ENCODE peak calls at places on chromosome 11, in ten cellular contexts. D, Z, B, A, X, G, U, N, Y and L are unnamed samples.

GRCh38 chr11:109940816-109941215 is 152.4 kb upstream of the ZC3H12C start:
- DNase-seq in D (no peak), Z (no peak), B (no peak), A (peak; percentile 10), X (peak; percentile 86), G (no peak), U (no peak), N (no peak), Y (peak; percentile 93), L (no peak)

GRCh38 chr11:94515398-94515797 is 3.1 kb downstream of the C11orf97 start:
- DNase-seq in D (no peak), Z (no peak), B (no peak), A (no peak), X (no peak), G (no peak), U (no peak), N (no peak), Y (no peak), L (no peak)

GRCh38 chr11:47406896-47407745 is 1.3 kb upstream of the SLC39A13 start:
- DNase-seq in D (no peak), Z (peak; percentile 40), B (no peak), A (peak; percentile 23), X (no peak), G (no peak), U (peak; percentile 70), N (no peak), Y (no peak), L (no peak)

GRCh38 chr11:68682531-68682931 is 1.8 kb upstream of the GAL start:
- DNase-seq in D (no peak), Z (peak; percentile 37), B (no peak), A (no peak), X (no peak), G (no peak), U (peak; percentile 52), N (no peak), Y (no peak), L (no peak)

GRCh38 chr11:46710821-46711269 is 8.2 kb upstream of the F2 start:
- DNase-seq in D (peak; percentile 87), Z (no peak), B (no peak), A (no peak), X (no peak), G (no peak), U (peak; percentile 88), N (peak; percentile 40), Y (peak; percentile 93), L (no peak)

GRCh38 chr11:83436855-83437254 is 150.7 kb upstream of the CCDC90B start:
- DNase-seq in D (no peak), Z (no peak), B (no peak), A (no peak), X (no peak), G (no peak), U (no peak), N (no peak), Y (no peak), L (no peak)

GRCh38 chr11:119434531-119435330 is 11.8 kb upstream of the THY1 start:
- DNase-seq in D (no peak), Z (no peak), B (no peak), A (no peak), X (no peak), G (no peak), U (no peak), N (no peak), Y (no peak), L (no peak)

GRCh38 chr11:12989428-12990242 is 19.5 kb upstream of the RASSF10 start:
- DNase-seq in D (no peak), Z (no peak), B (no peak), A (no peak), X (peak; percentile 41), G (no peak), U (no peak), N (no peak), Y (no peak), L (no peak)

GRCh38 chr11:6627762-6628241 is 8.6 kb upstream of the TPP1 start:
- DNase-seq in D (no peak), Z (no peak), B (no peak), A (no peak), X (no peak), G (no peak), U (no peak), N (no peak), Y (no peak), L (no peak)
- H3K4me3 ChIP-seq in D (no peak overlapping the region), Z (no peak overlapping the region), B (no peak overlapping the region), A (no peak overlapping the region), X (no peak overlapping the region), G (no peak overlapping the region), U (no peak overlapping the region), N (no peak overlapping the region), Y (no peak overlapping the region), L (no peak overlapping the region)

GRCh38 chr11:64401775-64402174 is 42.8 kb downstream of the RPS6KA4 start:
- DNase-seq in D (no peak), Z (no peak), B (no peak), A (no peak), X (no peak), G (no peak), U (no peak), N (no peak), Y (no peak), L (no peak)

GRCh38 chr11:64400667-64401066 is 41.7 kb downstream of the RPS6KA4 start:
- DNase-seq in D (no peak), Z (no peak), B (no peak), A (no peak), X (no peak), G (no peak), U (no peak), N (no peak), Y (no peak), L (no peak)

GRCh38 chr11:64395545-64396078 is 36.6 kb downstream of the RPS6KA4 start:
- DNase-seq in D (no peak), Z (no peak), B (no peak), A (no peak), X (no peak), G (no peak), U (no peak), N (no peak), Y (no peak), L (no peak)

GRCh38 chr11:64396079-64396591 is 37.2 kb downstream of the RPS6KA4 start:
- DNase-seq in D (no peak), Z (no peak), B (no peak), A (peak; percentile 55), X (no peak), G (no peak), U (no peak), N (no peak), Y (no peak), L (no peak)

DNA sequence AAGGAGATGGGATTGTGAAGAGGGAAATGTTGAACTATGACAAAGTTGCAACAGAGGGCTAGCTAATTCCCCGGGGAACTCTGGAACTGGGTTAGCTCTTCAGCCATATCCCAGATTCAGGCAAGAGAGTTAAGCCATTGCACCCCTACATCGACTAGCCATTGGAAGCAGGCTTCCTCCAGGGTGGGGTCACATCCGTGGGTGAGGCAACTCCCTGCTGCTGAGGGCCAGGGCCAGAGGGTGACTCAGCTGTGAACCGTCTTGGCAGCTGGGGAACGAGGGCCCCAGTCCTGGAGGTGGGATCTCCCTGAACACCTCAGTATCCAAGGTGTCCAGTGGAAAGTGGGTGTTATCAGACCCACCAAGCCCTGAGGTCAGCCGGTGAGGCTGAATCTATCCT is 41.1 kb downstream of the RPS6KA4 start:
- DNase-seq in D (peak; percentile 44), Z (no peak), B (no peak), A (no peak), X (no peak), G (no peak), U (no peak), N (no peak), Y (peak; percentile 18), L (no peak)
- H3K27me3 ChIP-seq in D (no peaks in the 10 kb centered on the region), Z (no peaks in the 10 kb centered on the region), B (no peaks in the 10 kb centered on the region), A (no peaks in the 10 kb centered on the region), X (no peaks in the 10 kb centered on the region), G (no peaks in the 10 kb centered on the region), U (no peaks in the 10 kb centered on the region), N (no peaks in the 10 kb centered on the region), Y (no peaks in the 10 kb centered on the region), L (no peaks in the 10 kb centered on the region)

DNA sequence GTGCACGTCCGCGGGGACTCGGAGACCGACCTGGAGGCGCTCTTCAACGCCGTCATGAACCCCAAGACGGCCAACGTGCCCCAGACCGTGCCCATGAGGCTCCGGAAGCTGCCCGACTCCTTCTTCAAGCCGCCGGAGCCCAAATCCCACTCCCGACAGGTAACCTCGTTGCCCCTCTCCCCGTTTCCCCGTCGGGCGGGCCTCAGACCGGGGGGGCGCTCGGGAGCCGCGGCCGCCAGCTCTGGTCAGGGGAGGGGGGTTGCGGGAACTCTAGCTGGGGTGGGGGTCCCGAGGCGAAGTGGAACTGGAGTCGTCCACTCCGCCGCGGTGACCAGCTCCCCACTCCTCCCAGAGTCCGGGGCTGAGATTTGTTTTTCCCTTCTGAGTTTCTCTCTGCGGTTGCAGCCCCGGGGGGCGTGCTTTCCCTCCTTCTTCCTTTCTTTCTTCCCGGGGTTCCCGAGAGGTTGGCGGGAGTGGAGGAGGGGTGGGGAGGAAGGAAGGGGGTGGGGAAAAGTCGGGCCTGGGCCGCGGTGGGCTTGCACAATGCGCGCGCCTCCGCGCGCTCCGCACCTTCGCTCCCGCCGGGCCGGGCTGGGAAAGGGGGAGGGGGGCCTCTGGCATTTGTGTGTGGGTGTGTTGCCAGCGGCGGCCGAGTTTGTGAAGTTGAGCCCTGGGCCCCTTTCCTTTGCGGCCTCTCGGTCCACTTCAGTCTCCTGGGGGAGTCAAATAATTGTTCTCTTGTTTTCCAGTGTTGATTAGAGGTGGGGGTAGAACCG is 952 bp downstream of the YAP1 start:
- DNase-seq in D (peak; percentile 75), Z (peak; percentile 99), B (no peak), A (peak; percentile 96), X (no peak), G (peak; percentile 93), U (peak; percentile 89), N (peak; percentile 75), Y (peak; percentile 80), L (peak; percentile 13)
- TF ChIP-seq CTCF in D (no peak), Z (no peak), B (no peak), A (peak; percentile 24), X (peak; percentile 9), G (no peak), U (no peak), N (no peak), Y (peak; percentile 43), L (no peak)

GRCh38 chr11:17475666-17476316 is 854 bp downstream of the ABCC8 start:
- DNase-seq in D (no peak), Z (no peak), B (no peak), A (no peak), X (no peak), G (peak; percentile 62), U (no peak), N (no peak), Y (no peak), L (no peak)

GRCh38 chr11:17477361-17477760 is 716 bp upstream of the ABCC8 start:
- DNase-seq in D (no peak), Z (no peak), B (no peak), A (no peak), X (no peak), G (no peak), U (no peak), N (no peak), Y (no peak), L (no peak)

GRCh38 chr11:17478064-17478463 is 1.4 kb upstream of the ABCC8 start:
- DNase-seq in D (no peak), Z (no peak), B (no peak), A (no peak), X (no peak), G (no peak), U (no peak), N (no peak), Y (no peak), L (no peak)

GRCh38 chr11:17477084-17477333 is 364 bp upstream of the ABCC8 start:
- DNase-seq in D (no peak), Z (no peak), B (no peak), A (no peak), X (no peak), G (no peak), U (no peak), N (no peak), Y (no peak), L (no peak)

GRCh38 chr11:17476317-17477083 is at the start of gene ABCC8:
- DNase-seq in D (no peak), Z (no peak), B (no peak), A (peak; percentile 30), X (no peak), G (peak; percentile 84), U (no peak), N (no peak), Y (no peak), L (no peak)
- H3K4me3 ChIP-seq in D (peak within 1 kb of the TSS; percentile 55), Z (peak within 1 kb of the TSS; percentile 35), B (no peak within 1 kb of the TSS), A (no peak within 1 kb of the TSS), X (no peak within 1 kb of the TSS), G (peak within 1 kb of the TSS; percentile 28), U (no peak within 1 kb of the TSS), N (no peak within 1 kb of the TSS), Y (no peak within 1 kb of the TSS), L (no peak within 1 kb of the TSS)